ENCODE peak calls at places on chromosomes 2 and 18, in ten cellular contexts. T is gastrocnemius medialis, F is upper lobe of left lung, D is GM12891, Z is NB4, A is A549, I is uterus, X is HCT116, H is body of pancreas, Q is IMR-90. C is an unnamed sample.

GRCh38 chr18:37705016-37705415 is 139.4 kb upstream of the CELF4 start:
- DNase-seq in T (no peak), F (no peak), D (no peak), Z (no peak), A (no peak), I (no peak), X (no peak), H (no peak), Q (no peak), C (no peak)

GRCh38 chr2:72863046-72863445 is 24.2 kb upstream of the SPR start:
- DNase-seq in T (no peak), F (no peak), D (no peak), Z (no peak), A (no peak), I (no peak), X (no peak), H (no peak), Q (no peak), C (no peak)

GRCh38 chr2:222477962-222478608 is 53.7 kb downstream of the SGPP2 start:
- DNase-seq in T (no peak), F (no peak), D (no peak), Z (no peak), A (no peak), I (no peak), X (no peak), H (no peak), Q (no peak), C (no peak)

GRCh38 chr2:196268022-196268421 is 96.6 kb upstream of the STK17B start:
- DNase-seq in T (no peak), F (no peak), D (no peak), Z (peak; percentile 57), A (no peak), I (no peak), X (no peak), H (no peak), Q (peak; percentile 48), C (no peak)

GRCh38 chr2:183283176-183283575 is 158.9 kb downstream of the NUP35 start:
- DNase-seq in T (no peak), F (no peak), D (no peak), Z (no peak), A (no peak), I (no peak), X (no peak), H (no peak), Q (no peak), C (no peak)

GRCh38 chr2:168119519-168120141 is 127.8 kb downstream of the STK39 start:
- DNase-seq in T (no peak), F (no peak), D (no peak), Z (peak; percentile 73), A (no peak), I (no peak), X (peak; percentile 41), H (no peak), Q (peak; percentile 76), C (no peak)

GRCh38 chr2:65554765-65555561 is 122.6 kb upstream of the SPRED2 start:
- DNase-seq in T (no peak), F (peak; percentile 26), D (no peak), Z (peak; percentile 86), A (no peak), I (no peak), X (no peak), H (no peak), Q (peak; percentile 15), C (peak; percentile 54)

GRCh38 chr18:58176915-58177717 is 133.1 kb downstream of the NEDD4L start:
- DNase-seq in T (no peak), F (no peak), D (no peak), Z (no peak), A (no peak), I (no peak), X (no peak), H (no peak), Q (peak; percentile 95), C (peak; percentile 30)

GRCh38 chr2:237258146-237258545 is 155.8 kb downstream of the COL6A3 start:
- DNase-seq in T (no peak), F (no peak), D (no peak), Z (peak; percentile 15), A (no peak), I (no peak), X (no peak), H (no peak), Q (peak; percentile 55), C (no peak)

GRCh38 chr18:42164556-42164955 is 209.5 kb downstream of the PIK3C3 start:
- DNase-seq in T (no peak), F (no peak), D (no peak), Z (no peak), A (no peak), I (no peak), X (no peak), H (no peak), Q (no peak), C (no peak)

GRCh38 chr2:40318931-40319330 is 133.0 kb downstream of the SLC8A1 start:
- DNase-seq in T (no peak), F (no peak), D (no peak), Z (no peak), A (no peak), I (no peak), X (no peak), H (no peak), Q (no peak), C (no peak)

GRCh38 chr2:147026664-147027278 is 818.1 kb upstream of the ACVR2A start:
- DNase-seq in T (no peak), F (no peak), D (no peak), Z (no peak), A (no peak), I (no peak), X (no peak), H (no peak), Q (peak; percentile 68), C (no peak)

GRCh38 chr2:54649633-54650032 is 73.8 kb upstream of the EML6 start:
- DNase-seq in T (no peak), F (no peak), D (no peak), Z (no peak), A (no peak), I (no peak), X (no peak), H (no peak), Q (no peak), C (no peak)

GRCh38 chr2:168608796-168609195 is 152.7 kb downstream of the CERS6 start:
- DNase-seq in T (no peak), F (no peak), D (no peak), Z (no peak), A (no peak), I (no peak), X (no peak), H (no peak), Q (no peak), C (no peak)

GRCh38 chr18:21612125-21613100 is at the start of gene SNRPD1:
- DNase-seq in T (peak; percentile 75), F (peak; percentile 90), D (peak; percentile 88), Z (peak; percentile 95), A (peak; percentile 78), I (peak; percentile 74), X (peak; percentile 83), H (peak; percentile 88), Q (peak; percentile 90), C (peak; percentile 73)
- TF ChIP-seq POLR2A in T (peak; percentile 29), F (peak; percentile 79), D (peak; percentile 96), Z (peak; percentile 83), A (peak; percentile 68), I (peak; percentile 33), X (peak; percentile 86), H (peak; percentile 75), Q (peak; percentile 92), C (peak; percentile 84)

GRCh38 chr2:127310980-127311379 is 17.0 kb upstream of the ERCC3 start:
- DNase-seq in T (no peak), F (no peak), D (no peak), Z (no peak), A (no peak), I (no peak), X (no peak), H (no peak), Q (no peak), C (no peak)

GRCh38 chr2:127305985-127306585 is 12.1 kb upstream of the ERCC3 start:
- DNase-seq in T (no peak), F (no peak), D (no peak), Z (peak; percentile 39), A (no peak), I (no peak), X (no peak), H (no peak), Q (no peak), C (no peak)

GRCh38 chr2:127308586-127309138 is 14.7 kb upstream of the ERCC3 start:
- DNase-seq in T (no peak), F (no peak), D (no peak), Z (no peak), A (no peak), I (no peak), X (no peak), H (no peak), Q (no peak), C (no peak)

GRCh38 chr2:127313359-127313758 is 19.4 kb upstream of the ERCC3 start:
- DNase-seq in T (no peak), F (no peak), D (no peak), Z (peak; percentile 64), A (no peak), I (no peak), X (no peak), H (no peak), Q (no peak), C (no peak)

GRCh38 chr2:127309468-127309867 is 15.5 kb upstream of the ERCC3 start:
- DNase-seq in T (no peak), F (no peak), D (no peak), Z (no peak), A (no peak), I (no peak), X (no peak), H (no peak), Q (no peak), C (no peak)
- TF ChIP-seq POLR2A in T (no peak), F (no peak), D (no peak), Z (no peak), A (no peak), I (no peak), X (no peak), H (no peak), Q (no peak), C (no peak)

GRCh38 chr2:112584134-112584890 is at the start of gene CHCHD5:
- DNase-seq in T (peak; percentile 95), F (peak; percentile 96), D (peak; percentile 81), Z (peak; percentile 99), A (peak; percentile 89), I (peak; percentile 96), X (peak; percentile 92), H (peak; percentile 96), Q (peak; percentile 94), C (peak; percentile 68)
- TF ChIP-seq POLR2A in T (peak; percentile 72), F (peak; percentile 56), D (peak; percentile 51), Z (peak; percentile 46), A (peak; percentile 57), I (no peak), X (peak; percentile 62), H (peak; percentile 94), Q (peak; percentile 89), C (peak; percentile 71)

DNA sequence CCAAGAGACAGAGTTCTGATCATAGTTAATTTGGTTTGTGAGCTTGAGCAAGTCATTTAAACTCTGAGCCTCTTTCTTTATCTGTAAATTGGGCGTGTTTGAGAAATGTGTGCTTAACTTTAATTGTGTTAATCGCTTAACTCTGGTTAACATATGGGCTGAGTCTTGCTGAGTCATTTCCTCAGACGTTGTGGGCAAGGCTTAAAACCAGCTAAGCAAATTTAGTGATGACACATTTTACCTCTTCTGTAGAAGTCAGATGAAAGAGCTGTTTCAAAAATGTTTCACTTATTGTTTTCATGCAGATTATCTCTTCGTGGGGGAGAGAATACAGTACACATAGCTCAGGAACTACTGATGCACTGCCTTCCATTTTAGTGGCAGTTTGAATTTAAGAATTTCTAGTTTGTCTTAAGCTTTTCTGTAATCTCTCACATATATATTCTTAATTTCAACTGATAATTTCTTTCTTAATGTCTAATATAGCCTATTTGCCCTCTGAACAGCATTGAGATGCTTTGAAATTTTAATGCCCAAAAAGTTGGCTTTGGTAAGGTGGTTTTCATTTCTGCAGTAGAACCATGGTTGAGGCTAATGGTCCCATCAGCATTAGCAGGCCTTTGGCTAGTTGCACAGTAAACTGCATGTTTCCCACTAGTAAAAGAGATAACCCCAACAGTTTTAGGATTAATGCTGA is 34.9 kb downstream of the RAB10 start:
- DNase-seq in T (no peak), F (peak; percentile 48), D (peak; percentile 18), Z (peak; percentile 95), A (peak; percentile 71), I (no peak), X (peak; percentile 46), H (no peak), Q (peak; percentile 91), C (peak; percentile 37)
- TF ChIP-seq POLR2A in T (no peak), F (no peak), D (no peak), Z (no peak), A (no peak), I (no peak), X (no peak), H (no peak), Q (no peak), C (no peak)